ENCODE peak calls at places on chromosomes 13 and 19, in nine cellular contexts. A, H, G, W, K, Q, D, C and P are unnamed samples.
A peak's percentile ranks its signal among the peaks of the same experiment; 100 is the strongest.

GRCh38 chr13:35923347-35923746 is 207.8 kb downstream of the DCLK1 start:
- DNase-seq in A (peak; percentile 26), H (no peak), G (no peak), W (peak; percentile 52), K (peak; percentile 44), Q (no peak), D (no peak), C (no peak), P (no peak)

GRCh38 chr19:12669272-12670158 is 2.9 kb downstream of the WDR83 start:
- DNase-seq in A (peak; percentile 78), H (peak; percentile 86), G (peak; percentile 78), W (peak; percentile 81), K (peak; percentile 76), Q (peak; percentile 82), D (peak; percentile 75), C (peak; percentile 69), P (peak; percentile 75)

GRCh38 chr19:3548594-3548993 is 8.8 kb downstream of the MFSD12 start:
- DNase-seq in A (no peak), H (no peak), G (no peak), W (no peak), K (no peak), Q (no peak), D (no peak), C (no peak), P (no peak)

GRCh38 chr13:114096811-114097503 is 35.5 kb downstream of the RASA3 start:
- DNase-seq in A (no peak), H (peak; percentile 58), G (no peak), W (peak; percentile 14), K (no peak), Q (no peak), D (no peak), C (no peak), P (no peak)

GRCh38 chr13:43986395-43986794 is 106.7 kb downstream of the LACC1 start:
- DNase-seq in A (no peak), H (no peak), G (no peak), W (no peak), K (no peak), Q (no peak), D (no peak), C (no peak), P (no peak)

GRCh38 chr19:19538767-19539166 is 702 bp downstream of the CILP2 start:
- DNase-seq in A (no peak), H (no peak), G (no peak), W (no peak), K (no peak), Q (no peak), D (peak; percentile 52), C (no peak), P (no peak)

GRCh38 chr13:54676526-54677113 is 1648.0 kb downstream of the OLFM4 start:
- DNase-seq in A (no peak), H (no peak), G (no peak), W (no peak), K (no peak), Q (no peak), D (no peak), C (no peak), P (no peak)

GRCh38 chr19:5155586-5156210 is 184.9 kb downstream of the PTPRS start:
- DNase-seq in A (no peak), H (no peak), G (no peak), W (no peak), K (no peak), Q (no peak), D (no peak), C (no peak), P (no peak)

GRCh38 chr13:63345835-63346234 is 1930.2 kb upstream of the PCDH20 start:
- DNase-seq in A (no peak), H (no peak), G (no peak), W (no peak), K (no peak), Q (no peak), D (no peak), C (no peak), P (no peak)

GRCh38 chr19:29467824-29468401 is 57.9 kb upstream of the VSTM2B start:
- DNase-seq in A (no peak), H (no peak), G (no peak), W (no peak), K (no peak), Q (no peak), D (peak; percentile 60), C (no peak), P (no peak)
- TF ChIP-seq CTCF in A (no peak), H (no peak), G (no peak), W (no peak), K (no peak), Q (no peak), D (peak; percentile 70), C (peak; percentile 30), P (no peak)

GRCh38 chr19:1133471-1133929 is 29.7 kb downstream of the GPX4 start:
- DNase-seq in A (no peak), H (peak; percentile 75), G (no peak), W (no peak), K (no peak), Q (no peak), D (peak; percentile 86), C (no peak), P (peak; percentile 66)
- H3K27ac ChIP-seq in A (peak overlapping the region; percentile 93), H (peak overlapping the region; percentile 91), G (peak overlapping the region; percentile 87), W (peak overlapping the region; percentile 96), K (peak overlapping the region; percentile 86), Q (peak overlapping the region; percentile 83), D (no peak overlapping the region), C (peak overlapping the region; percentile 90), P (peak overlapping the region; percentile 92)

DNA sequence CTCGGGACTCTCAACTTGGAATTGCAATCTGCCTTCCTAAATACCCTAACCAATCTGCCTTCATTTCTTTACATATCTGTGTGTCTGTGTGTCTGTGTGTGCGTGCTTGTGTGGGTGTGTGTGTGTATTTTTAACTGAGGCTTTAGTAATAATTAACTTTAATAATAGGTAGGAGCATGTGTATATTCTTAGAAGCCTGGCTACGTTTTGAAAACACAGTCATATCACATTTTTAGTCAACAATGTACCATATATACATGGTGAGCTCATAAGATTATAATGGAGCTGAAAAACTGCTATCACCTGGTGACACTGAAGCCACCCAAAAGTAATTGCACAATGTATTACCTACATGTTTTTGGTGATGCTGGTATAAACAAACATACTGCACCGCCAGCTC is 65.4 kb upstream of the ATXN8OS start:
- DNase-seq in A (no peak), H (no peak), G (no peak), W (no peak), K (no peak), Q (no peak), D (no peak), C (no peak), P (no peak)
- TF ChIP-seq CTCF in A (no peak), H (no peak), G (no peak), W (no peak), K (no peak), Q (no peak), D (no peak), C (no peak), P (no peak)

DNA sequence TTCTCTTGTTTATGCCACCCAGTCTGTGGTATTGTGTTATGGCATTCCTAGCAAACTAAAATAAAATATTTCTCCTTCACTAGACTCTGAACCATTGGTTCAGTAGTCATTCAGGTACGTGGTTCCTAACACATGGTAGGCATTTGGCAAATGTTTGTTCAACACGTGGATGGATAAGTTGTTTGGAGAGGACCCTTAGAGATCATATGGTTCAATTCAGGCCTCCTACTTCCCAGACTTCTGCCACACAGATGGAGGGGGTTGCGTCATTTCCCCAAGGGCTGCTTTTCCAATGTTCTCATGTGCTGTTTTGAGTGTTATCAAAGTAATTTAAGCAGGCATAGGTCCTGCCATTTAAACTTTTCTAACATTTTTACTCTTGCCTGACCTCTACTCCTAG is 6.7 kb downstream of the CXCL17 start:
- DNase-seq in A (no peak), H (no peak), G (no peak), W (no peak), K (no peak), Q (no peak), D (no peak), C (no peak), P (no peak)
- H3K27ac ChIP-seq in A (peak overlapping the region; percentile 81), H (no peak overlapping the region), G (no peak overlapping the region), W (no peak overlapping the region), K (no peak overlapping the region), Q (no peak overlapping the region), D (no peak overlapping the region), C (no peak overlapping the region), P (no peak overlapping the region)

GRCh38 chr13:111051656-111052232 is 63.4 kb upstream of the ARHGEF7 start:
- DNase-seq in A (no peak), H (peak; percentile 21), G (no peak), W (no peak), K (no peak), Q (no peak), D (no peak), C (no peak), P (no peak)

GRCh38 chr13:111048387-111048786 is 66.7 kb upstream of the ARHGEF7 start:
- DNase-seq in A (no peak), H (no peak), G (no peak), W (no peak), K (no peak), Q (no peak), D (no peak), C (no peak), P (no peak)

GRCh38 chr13:111051041-111051440 is 64.1 kb upstream of the ARHGEF7 start:
- DNase-seq in A (no peak), H (no peak), G (no peak), W (no peak), K (no peak), Q (no peak), D (no peak), C (no peak), P (no peak)

GRCh38 chr13:111050539-111050879 is 64.6 kb upstream of the ARHGEF7 start:
- DNase-seq in A (no peak), H (no peak), G (no peak), W (no peak), K (no peak), Q (no peak), D (no peak), C (no peak), P (no peak)

DNA sequence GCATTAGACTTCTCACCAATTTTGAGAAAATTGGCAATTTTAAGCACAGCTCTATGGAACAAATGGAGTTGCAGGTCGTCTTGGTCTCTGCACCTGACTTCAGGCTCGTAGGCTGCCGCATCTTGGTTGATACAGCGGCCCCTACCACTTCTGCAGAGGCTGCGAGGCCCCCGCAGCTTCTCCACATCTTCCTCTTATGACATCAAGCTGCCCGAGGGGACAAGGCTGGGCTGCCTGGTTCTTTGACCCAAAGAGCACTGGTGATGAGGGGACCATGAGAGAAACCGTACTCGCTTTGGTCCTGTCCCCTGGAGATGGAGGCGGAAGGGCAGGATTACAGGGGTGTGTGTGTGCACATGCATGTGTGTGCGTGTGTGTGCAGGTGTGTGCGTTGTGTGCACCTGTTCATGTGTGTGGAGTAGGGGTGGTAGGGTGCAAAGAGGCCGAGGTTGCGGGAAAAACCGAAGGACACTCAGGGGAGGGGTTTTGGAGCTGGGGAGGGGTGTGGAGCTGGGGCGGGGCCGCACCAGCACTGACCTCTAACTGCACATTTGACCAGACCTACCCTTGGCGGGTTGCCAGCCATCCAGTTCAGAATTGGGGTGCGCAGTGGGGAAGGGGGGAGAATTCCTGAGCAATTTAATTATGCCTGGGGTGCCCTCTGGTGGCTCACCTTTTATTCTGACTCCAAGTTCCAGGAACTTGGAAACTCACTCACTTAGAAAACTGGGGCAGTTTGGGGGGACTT is 65.1 kb upstream of the ARHGEF7 start:
- DNase-seq in A (no peak), H (no peak), G (no peak), W (no peak), K (peak; percentile 38), Q (peak; percentile 48), D (no peak), C (no peak), P (no peak)
- TF ChIP-seq CTCF in A (peak; percentile 69), H (peak; percentile 61), G (peak; percentile 44), W (peak; percentile 55), K (peak; percentile 45), Q (peak; percentile 33), D (peak; percentile 68), C (peak; percentile 61), P (no peak)